ENCODE peak calls at places on chromosomes 12 and 14, in four cellular contexts. E, H, J and G are unnamed samples.

GRCh38 chr12:76197283-76197682 is 112.8 kb upstream of the NAP1L1 start:
- DNase-seq in E (no peak), H (no peak), J (no peak), G (no peak)

GRCh38 chr12:80632835-80633234 is 74.6 kb upstream of the MYF6 start:
- DNase-seq in E (peak), H (no peak), J (no peak), G (no peak)

GRCh38 chr14:105095236-105095805 is 30.1 kb upstream of the GPR132 start:
- DNase-seq in E (no peak), H (no peak), J (no peak), G (no peak)

GRCh38 chr12:81000831-81001230 is 63.1 kb upstream of the LIN7A start:
- DNase-seq in E (no peak), H (no peak), J (no peak), G (no peak)

GRCh38 chr14:23556700-23557440 is 799 bp downstream of the THTPA start:
- DNase-seq in E (peak), H (no peak), J (no peak), G (no peak)

GRCh38 chr14:48331421-48331820 is 656.0 kb upstream of the MDGA2 start:
- DNase-seq in E (no peak), H (no peak), J (peak), G (no peak)

GRCh38 chr14:96104469-96105057 is 65.4 kb downstream of the C14orf132 start:
- DNase-seq in E (no peak), H (peak), J (peak), G (peak)

GRCh38 chr12:24881724-24882371 is 67.1 kb downstream of the BCAT1 start:
- DNase-seq in E (no peak), H (no peak), J (no peak), G (no peak)

GRCh38 chr12:25242981-25243764 is 7.6 kb downstream of the KRAS start:
- DNase-seq in E (no peak), H (no peak), J (peak), G (no peak)

GRCh38 chr12:12010277-12011031 is 60.3 kb upstream of the BCL2L14 start:
- DNase-seq in E (peak), H (peak), J (peak), G (no peak)

GRCh38 chr14:89428556-89429196 is 11.6 kb upstream of the FOXN3 start:
- DNase-seq in E (no peak), H (peak), J (peak), G (no peak)

GRCh38 chr14:24051162-24051788 is 534 bp upstream of the CARMIL3 start:
- DNase-seq in E (no peak), H (peak), J (no peak), G (no peak)

GRCh38 chr12:74349925-74350324 is 187.7 kb upstream of the ATXN7L3B start:
- DNase-seq in E (no peak), H (no peak), J (peak), G (no peak)

GRCh38 chr12:93989913-93990312 is 158.5 kb upstream of the PLXNC1 start:
- DNase-seq in E (no peak), H (no peak), J (no peak), G (no peak)

DNA sequence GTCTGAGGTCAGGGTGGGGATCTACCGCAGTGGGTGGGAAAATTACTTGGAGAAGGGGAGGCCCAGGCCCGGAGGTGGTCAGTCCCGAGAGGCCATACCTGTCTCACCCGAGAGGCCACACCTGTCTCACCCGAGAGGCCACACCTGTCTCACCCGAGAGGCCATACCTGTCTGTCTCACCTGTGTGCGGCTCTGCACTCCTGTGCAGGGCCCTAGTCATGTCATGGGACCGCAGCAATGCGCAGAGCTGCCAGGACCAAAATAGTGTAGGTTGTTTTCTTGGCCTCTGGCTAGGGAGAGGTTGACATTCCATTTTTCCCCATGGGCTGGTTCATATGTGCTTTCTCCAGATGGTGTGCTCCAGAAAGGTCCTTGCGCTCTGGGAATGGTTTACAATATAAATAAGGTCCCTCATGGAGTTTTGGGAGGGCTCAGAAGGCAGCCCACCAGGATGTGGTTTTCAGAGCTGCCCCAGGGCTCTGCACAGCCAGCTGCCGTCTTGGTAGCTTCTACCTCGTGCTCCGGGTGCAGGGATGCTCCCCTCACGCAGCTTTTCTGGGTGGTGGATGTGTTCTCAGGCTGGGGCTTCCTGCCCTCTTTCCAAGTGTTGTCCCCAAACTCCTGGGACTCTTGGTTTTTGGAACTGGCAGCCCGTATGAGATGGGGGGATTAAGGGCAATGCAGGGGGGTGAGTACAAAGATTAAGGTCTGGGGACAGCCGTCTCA is 58.2 kb downstream of the CACNA1C start:
- DNase-seq in E (no peak), H (peak), J (no peak), G (no peak)
- H3K27ac ChIP-seq in E (no peak), H (peak), J (no peak), G (no peak)

DNA sequence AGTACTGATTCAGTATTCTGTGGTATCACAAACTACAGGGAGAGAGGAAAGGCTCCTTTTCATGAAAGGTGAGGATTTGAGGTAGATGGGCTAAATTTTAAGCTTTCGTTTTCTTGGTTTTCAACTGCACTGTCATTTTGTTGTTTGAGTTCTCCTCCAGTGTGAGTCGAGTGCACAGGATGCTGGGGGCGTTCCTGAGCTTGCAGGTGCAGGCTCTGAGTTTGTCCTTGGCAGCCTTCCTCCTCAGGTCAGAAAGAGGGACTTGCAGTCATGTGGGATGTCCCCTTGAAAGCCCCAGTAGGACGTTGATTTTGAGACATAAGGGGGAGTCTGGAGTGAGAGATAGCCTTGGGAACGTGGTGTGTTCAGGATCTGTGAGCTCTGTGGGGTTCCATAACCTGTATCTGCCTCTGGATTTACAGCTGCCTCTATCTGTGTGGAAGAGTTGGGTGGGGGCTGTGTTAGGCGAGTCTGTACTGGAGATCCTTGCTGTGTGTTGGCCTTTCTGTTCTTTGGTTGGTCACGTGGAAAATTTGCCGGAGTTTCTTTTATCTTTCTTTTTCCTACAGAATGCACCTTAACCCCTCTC is 33.7 kb downstream of the ZNF664 start:
- DNase-seq in E (peak), H (no peak), J (no peak), G (no peak)
- H3K27ac ChIP-seq in E (peak), H (no peak), J (no peak), G (no peak)

GRCh38 chr14:50711043-50711442 is 42.9 kb upstream of the SAV1 start:
- DNase-seq in E (no peak), H (no peak), J (no peak), G (no peak)

GRCh38 chr14:50704454-50705010 is 36.4 kb upstream of the SAV1 start:
- DNase-seq in E (no peak), H (no peak), J (no peak), G (no peak)

DNA sequence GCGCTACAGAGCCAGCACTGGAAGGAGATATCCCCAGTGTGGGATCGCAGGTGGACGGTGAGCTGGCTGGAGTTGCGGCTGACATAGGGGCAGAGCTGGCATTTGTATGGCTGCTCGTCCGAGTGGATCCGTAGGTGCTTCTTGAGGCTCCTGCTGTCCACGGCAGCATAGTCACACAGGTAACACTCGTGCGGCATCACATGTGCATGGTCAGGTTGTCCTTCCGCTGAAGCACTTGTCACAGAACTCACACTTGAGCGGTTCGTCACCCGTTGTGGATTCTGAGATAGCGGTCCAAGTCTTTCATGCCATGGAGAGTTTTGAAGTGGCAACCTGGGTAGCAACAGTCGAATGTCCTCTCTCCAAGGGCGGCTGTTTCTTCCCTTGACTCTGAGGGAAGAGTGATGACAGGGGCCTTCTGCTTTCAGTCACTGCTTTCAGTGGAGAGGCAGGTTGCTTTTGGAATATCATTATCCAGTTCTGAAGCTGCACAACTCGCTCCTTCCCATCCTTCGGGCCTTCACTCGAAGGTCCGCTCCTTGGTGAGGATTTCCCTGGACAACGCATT is 37.0 kb upstream of the SAV1 start:
- DNase-seq in E (no peak), H (peak), J (no peak), G (no peak)
- H3K27ac ChIP-seq in E (no peak), H (no peak), J (no peak), G (no peak)

DNA sequence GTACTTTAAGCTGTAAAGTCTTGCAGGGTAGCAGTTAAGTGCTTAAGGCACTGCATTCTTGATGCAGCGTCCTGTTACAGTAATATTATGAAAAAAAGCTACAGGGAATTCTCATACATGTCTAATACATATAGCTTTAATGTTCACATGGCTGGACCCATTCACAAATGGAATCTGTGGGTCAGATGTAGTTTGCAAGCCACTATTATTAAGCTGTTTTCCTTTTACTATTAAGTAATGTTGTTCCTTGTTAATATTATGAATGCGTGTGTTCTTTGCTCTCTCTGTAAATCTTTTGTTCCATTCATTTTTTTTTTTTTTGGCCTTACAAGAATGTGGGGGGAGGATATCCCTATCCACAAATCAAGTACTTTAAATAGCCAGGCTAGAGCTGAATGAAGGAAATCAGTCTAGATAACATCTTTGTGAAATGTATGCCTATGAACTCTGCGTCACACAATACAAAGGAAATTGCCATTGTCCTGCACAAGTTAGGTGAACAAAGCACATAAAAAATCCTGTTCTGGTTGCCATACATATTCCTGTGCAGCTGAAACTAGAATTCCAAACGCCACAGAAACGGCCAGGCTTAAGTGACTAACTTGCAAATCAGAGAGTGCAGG is 111.7 kb downstream of the HMGA2 start:
- DNase-seq in E (no peak), H (no peak), J (peak), G (no peak)
- H3K27ac ChIP-seq in E (no peak), H (peak), J (no peak), G (no peak)

GRCh38 chr12:57830393-57830792 is 11.9 kb upstream of the AVIL start:
- DNase-seq in E (no peak), H (no peak), J (no peak), G (no peak)
- H3K27ac ChIP-seq in E (no peak), H (peak), J (no peak), G (no peak)